ENCODE peak calls at places on chromosomes 6 and 20, in seven cellular contexts. X is A549, G is pancreas, C is glutamatergic neuron, J is adrenal gland, R is fibroblast of mammary gland, V is BJ. S is an unnamed sample.

GRCh38 chr20:51563597-51564332 is 21.2 kb upstream of the NFATC2 start:
- DNase-seq in X (peak; percentile 81), V (peak; percentile 58), G (peak; percentile 58), J (peak; percentile 78), C (peak; percentile 28), R (peak; percentile 80), S (no peak)

GRCh38 chr6:116373940-116374339 is 3.2 kb downstream of the DSE start:
- DNase-seq in G (no peak), R (no peak), C (no peak), X (no peak), J (no peak), V (no peak), S (no peak)

GRCh38 chr6:72250664-72251063 is 364.3 kb downstream of the RIMS1 start:
- DNase-seq in J (no peak), G (no peak), X (no peak), C (no peak), R (peak; percentile 6), V (no peak), S (no peak)

GRCh38 chr20:47493175-47493953 is 8.3 kb upstream of the NCOA3 start:
- DNase-seq in V (no peak), C (no peak), R (peak; percentile 77), X (peak; percentile 37), G (peak; percentile 87), J (peak; percentile 91), S (no peak)

GRCh38 chr6:84280030-84280429 is 52.6 kb upstream of the CEP162 start:
- DNase-seq in X (no peak), G (no peak), C (no peak), R (peak; percentile 92), V (no peak), J (no peak), S (no peak)

GRCh38 chr20:32902456-32903420 is 44.0 kb downstream of the EFCAB8 start:
- DNase-seq in J (peak; percentile 53), C (peak; percentile 64), R (peak; percentile 51), V (no peak), G (peak; percentile 72), X (peak; percentile 66), S (peak; percentile 63)

GRCh38 chr6:128731249-128732165 is 151.4 kb upstream of the LAMA2 start:
- DNase-seq in J (no peak), R (peak; percentile 70), X (peak; percentile 8), C (no peak), G (no peak), V (no peak), S (peak; percentile 9)

GRCh38 chr20:32458061-32458836 is 100.1 kb downstream of the ASXL1 start:
- DNase-seq in X (no peak), R (no peak), V (no peak), J (no peak), G (peak; percentile 58), C (peak; percentile 55), S (no peak)

GRCh38 chr6:104623052-104623690 is 236.5 kb downstream of the HACE1 start:
- DNase-seq in V (no peak), R (no peak), X (peak; percentile 2), C (peak; percentile 43), G (no peak), J (no peak), S (no peak)

GRCh38 chr20:11255860-11256259 is 582.1 kb upstream of the JAG1 start:
- DNase-seq in V (no peak), X (no peak), C (no peak), R (no peak), G (no peak), J (no peak), S (no peak)

GRCh38 chr6:107985701-107986100 is 27.7 kb upstream of the SEC63 start:
- DNase-seq in X (no peak), V (no peak), R (no peak), C (no peak), J (no peak), G (no peak), S (no peak)

GRCh38 chr6:31113861-31114539 is 600 bp upstream of the PSORS1C1 start:
- DNase-seq in J (no peak), C (no peak), V (peak; percentile 69), R (peak; percentile 83), G (no peak), X (no peak), S (no peak)

GRCh38 chr20:49916146-49917002 is 1.0 kb upstream of the SPATA2 start:
- DNase-seq in G (peak; percentile 59), X (peak; percentile 75), J (no peak), C (no peak), V (no peak), R (peak; percentile 52), S (no peak)

GRCh38 chr6:2848851-2849250 is 7.2 kb upstream of the SERPINB1 start:
- DNase-seq in C (no peak), J (no peak), G (no peak), R (no peak), X (no peak), V (no peak), S (no peak)

GRCh38 chr20:12358655-12359009 is 440.9 kb downstream of the BTBD3 start:
- DNase-seq in V (no peak), G (no peak), R (no peak), C (no peak), J (no peak), X (no peak), S (no peak)

GRCh38 chr20:12354725-12355124 is 437.0 kb downstream of the BTBD3 start:
- DNase-seq in X (no peak), V (no peak), G (no peak), J (no peak), C (no peak), R (no peak), S (no peak)

GRCh38 chr20:12355185-12355584 is 437.5 kb downstream of the BTBD3 start:
- DNase-seq in X (no peak), C (no peak), R (no peak), V (no peak), G (no peak), J (no peak), S (no peak)

DNA sequence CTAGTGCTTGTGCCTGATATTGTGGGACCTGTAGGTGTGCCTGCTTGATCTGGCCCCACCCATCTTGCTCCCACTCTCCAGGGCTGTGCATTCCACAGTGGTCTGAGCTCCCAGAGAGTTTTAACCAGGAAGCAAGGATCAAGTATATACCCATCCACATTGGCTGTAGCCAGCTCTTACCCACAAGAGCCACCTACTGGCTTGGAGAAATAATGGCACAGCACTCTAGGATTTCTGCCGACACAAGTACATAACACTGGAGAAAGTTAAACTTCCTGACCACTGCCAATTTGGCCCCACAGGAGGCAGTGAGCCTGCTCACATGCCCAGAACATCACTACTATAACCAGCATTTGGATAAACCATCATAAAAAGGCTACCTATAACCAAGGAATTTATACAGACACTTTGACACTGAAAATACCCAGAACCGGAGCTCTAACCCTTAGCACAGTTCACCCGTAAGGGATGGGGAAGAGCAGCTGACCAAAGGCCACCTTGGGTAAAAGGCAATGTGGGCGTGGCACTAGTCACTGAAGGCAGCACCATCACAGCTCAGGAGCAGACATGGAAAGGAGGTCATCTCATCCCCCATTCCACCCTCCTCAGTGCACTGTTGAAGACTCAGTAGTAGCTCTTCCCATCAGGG is 440.4 kb downstream of the BTBD3 start:
- DNase-seq in X (no peak), C (no peak), G (no peak), V (no peak), R (peak; percentile 15), J (no peak), S (no peak)
- TF ChIP-seq CTCF in X (no peak), C (peak; percentile 40), G (no peak), V (no peak), R (peak; percentile 11), J (peak; percentile 7), S (peak; percentile 44)

GRCh38 chr6:42963855-42964605 is 3.5 kb downstream of the GNMT start:
- DNase-seq in V (no peak), R (peak; percentile 61), X (peak; percentile 34), J (peak; percentile 40), C (peak; percentile 58), G (no peak), S (peak; percentile 29)
- TF ChIP-seq CTCF in V (peak; percentile 45), R (peak; percentile 28), X (peak; percentile 26), J (no peak), C (peak; percentile 41), G (no peak), S (peak; percentile 39)

GRCh38 chr20:35947489-35947888 is 6.8 kb downstream of the SCAND1 start:
- DNase-seq in G (no peak), V (no peak), C (peak; percentile 21), X (peak; percentile 55), J (no peak), R (peak; percentile 33), S (no peak)
- TF ChIP-seq CTCF in G (no peak), V (peak; percentile 50), C (peak; percentile 27), X (peak; percentile 44), J (peak; percentile 26), R (peak; percentile 25), S (peak; percentile 40)

GRCh38 chr6:141610741-141611140 is 522.0 kb upstream of the GJE1 start:
- DNase-seq in G (no peak), V (no peak), C (no peak), J (no peak), X (no peak), R (peak; percentile 29), S (no peak)
- TF ChIP-seq CTCF in G (no peak), V (peak; percentile 41), C (peak; percentile 27), J (no peak), X (no peak), R (peak; percentile 45), S (peak; percentile 47)

DNA sequence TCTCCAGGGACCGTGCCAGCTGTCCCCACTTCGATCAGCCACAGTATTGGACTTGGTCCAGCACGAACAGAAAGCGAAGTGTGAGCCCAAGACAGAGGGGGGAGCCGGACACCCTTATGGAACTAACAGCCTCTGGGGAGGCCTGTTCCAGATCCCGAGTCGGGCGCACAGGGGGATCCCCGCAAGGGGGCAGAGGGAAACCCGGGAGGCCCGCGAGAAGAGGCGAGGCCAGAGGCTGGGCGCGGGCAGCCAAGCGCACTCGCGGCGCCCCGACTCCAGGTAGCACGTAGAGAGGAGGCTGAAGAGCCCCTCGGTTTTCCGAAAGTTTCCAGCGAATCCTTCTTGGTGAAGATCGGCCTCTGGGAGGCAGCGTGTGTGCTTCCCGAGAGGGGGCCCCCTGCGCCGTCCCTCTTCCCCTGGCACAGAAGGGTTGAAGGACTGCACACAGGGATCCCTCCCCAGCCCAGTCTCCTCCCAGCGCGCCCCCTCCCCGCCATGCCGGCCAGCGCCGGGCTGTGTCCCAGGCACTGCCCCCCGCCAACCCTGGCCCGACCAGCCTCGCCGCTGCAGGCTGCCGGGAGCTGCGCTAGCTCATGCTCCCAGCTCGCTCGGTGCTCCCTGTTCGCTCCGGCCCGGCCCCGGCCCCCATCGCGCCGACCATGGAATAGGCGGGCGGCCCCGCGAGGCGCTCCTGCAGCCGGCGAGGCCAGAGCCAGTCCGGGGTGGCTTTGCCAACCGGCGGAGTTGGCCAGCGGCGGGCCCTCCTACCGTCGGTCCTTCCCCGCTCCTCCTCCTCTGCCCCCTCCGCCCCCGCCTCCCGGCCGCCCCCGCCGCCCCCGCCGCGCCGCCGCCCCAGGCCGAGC is 550 bp upstream of the SLC24A3 start:
- DNase-seq in V (no peak), J (peak; percentile 24), X (no peak), C (peak; percentile 69), G (peak; percentile 68), R (no peak), S (peak; percentile 18)
- TF ChIP-seq CTCF in V (peak; percentile 23), J (no peak), X (no peak), C (no peak), G (no peak), R (no peak), S (peak; percentile 29)

S was measured in neural crest cell.